ENCODE peak calls at places on chromosomes 5 and 9, in four cellular contexts. T is stimulated activated CD8-positive, alpha-beta memory T cell treated with anti-CD3 and anti-CD28 coated beads, Interleukin-2, amount 100 ng/mL, for 1 hour; K is MV-4-11; Z is HCT116. E is an unnamed sample.

GRCh38 chr5:134458234-134458633 is 46.6 kb upstream of the CDKN2AIPNL start:
- DNase-seq in K (no peak), Z (no peak), T (no peak), E (no peak)

GRCh38 chr5:179264641-179265528 is 80.4 kb downstream of the ADAMTS2 start:
- DNase-seq in T (no peak), Z (no peak), K (no peak), E (no peak)

GRCh38 chr5:108420755-108421154 is 38.9 kb upstream of the FBXL17 start:
- DNase-seq in T (no peak), Z (no peak), K (no peak), E (no peak)

GRCh38 chr9:110125207-110125751 is 82.7 kb downstream of the C9orf152 start:
- DNase-seq in T (no peak), K (no peak), Z (no peak), E (peak; percentile 33)

GRCh38 chr9:101465330-101465915 is 29.8 kb upstream of the ALDOB start:
- DNase-seq in Z (peak; percentile 83), T (no peak), K (peak; percentile 89), E (peak; percentile 85)

GRCh38 chr5:92779536-92779935 is 801.5 kb downstream of the NR2F1-AS1 start:
- DNase-seq in Z (no peak), K (no peak), T (no peak), E (no peak)

GRCh38 chr9:93076792-93077128 is 18.3 kb downstream of the SUSD3 start:
- DNase-seq in Z (no peak), K (no peak), T (no peak), E (no peak)

GRCh38 chr5:147734839-147735238 is 47.7 kb downstream of the JAKMIP2 start:
- DNase-seq in Z (no peak), K (no peak), T (no peak), E (no peak)

GRCh38 chr5:142808778-142809606 is 38.8 kb downstream of the ARHGAP26 start:
- DNase-seq in Z (no peak), T (no peak), K (peak; percentile 41), E (no peak)

GRCh38 chr9:77731930-77732329 is 83.8 kb upstream of the GNA14 start:
- DNase-seq in Z (no peak), K (no peak), T (no peak), E (no peak)

GRCh38 chr5:81424728-81425127 is 30.8 kb upstream of the ACOT12 start:
- DNase-seq in K (no peak), T (no peak), Z (no peak), E (no peak)

GRCh38 chr5:150345716-150346115 is 11.8 kb upstream of the TCOF1 start:
- DNase-seq in T (no peak), K (no peak), Z (no peak), E (no peak)

GRCh38 chr9:81113408-81114124 is 575.8 kb downstream of the TLE1 start:
- DNase-seq in T (no peak), Z (no peak), K (peak; percentile 100), E (no peak)

GRCh38 chr5:82405166-82405565 is 127.0 kb upstream of the RPS23 start:
- DNase-seq in Z (no peak), K (no peak), T (no peak), E (no peak)

GRCh38 chr9:90141723-90142122 is 500.9 kb downstream of the DIRAS2 start:
- DNase-seq in Z (no peak), K (peak; percentile 39), T (no peak), E (peak; percentile 13)

GRCh38 chr5:142322747-142323479 is 1.9 kb downstream of the SPRY4 start:
- DNase-seq in T (no peak), K (peak; percentile 62), Z (no peak), E (no peak)

GRCh38 chr5:59831341-59831989 is 62.1 kb downstream of the PDE4D start:
- DNase-seq in Z (no peak), K (no peak), T (no peak), E (no peak)

GRCh38 chr5:32709789-32710334 is 1.3 kb upstream of the NPR3 start:
- DNase-seq in Z (peak; percentile 53), T (no peak), K (peak; percentile 57), E (peak; percentile 76)

GRCh38 chr9:70406446-70406862 is 8.0 kb downstream of the KLF9 start:
- DNase-seq in Z (no peak), T (no peak), K (peak; percentile 95), E (no peak)

GRCh38 chr5:115393239-115393638 is 96.8 kb upstream of the CCDC112 start:
- DNase-seq in T (no peak), Z (no peak), K (no peak), E (no peak)

GRCh38 chr5:180439911-180440769 is 54.0 kb upstream of the CNOT6 start:
- DNase-seq in Z (no peak), K (peak; percentile 48), T (no peak), E (peak; percentile 16)

GRCh38 chr5:169991115-169991514 is 10.8 kb upstream of the INSYN2B start:
- DNase-seq in K (no peak), T (no peak), Z (no peak), E (no peak)

GRCh38 chr9:68653141-68653595 is 51.9 kb upstream of the PIP5K1B start:
- DNase-seq in K (no peak), T (no peak), Z (no peak), E (no peak)

GRCh38 chr5:148224131-148224742 is 14.1 kb upstream of the MARCOL start:
- DNase-seq in T (no peak), K (no peak), Z (no peak), E (peak; percentile 55)

GRCh38 chr5:3025392-3025791 is 273.9 kb upstream of the IRX2 start:
- DNase-seq in Z (no peak), K (peak; percentile 21), T (no peak), E (no peak)

GRCh38 chr5:2381070-2381469 is 370.4 kb downstream of the IRX2 start:
- DNase-seq in Z (no peak), K (no peak), T (no peak), E (no peak)

GRCh38 chr9:134624827-134625181 is 16.8 kb upstream of the COL5A1 start:
- DNase-seq in Z (peak; percentile 18), T (no peak), K (no peak), E (no peak)

GRCh38 chr5:54455413-54456157 is at the start of gene HSPB3:
- DNase-seq in K (no peak), Z (no peak), T (no peak), E (peak; percentile 11)

E was measured in NCI-H460.